ENCODE peak calls at places on chromosomes 4 and X, in seven cellular contexts. G is CMK, J is A549, C is AG04450, K is kidney epithelial cell, X is NCI-H1048, T is BJ. F is an unnamed sample.

GRCh38 chr4:151573474-151573873 is 164.5 kb downstream of the FHIP1A start:
- DNase-seq in X (no peak), T (no peak), G (no peak), K (no peak), J (no peak), C (no peak), F (no peak)

GRCh38 chr4:19227701-19228100 is 1024.0 kb upstream of the SLIT2 start:
- DNase-seq in X (no peak), G (no peak), C (no peak), T (no peak), K (no peak), J (no peak), F (no peak)

GRCh38 chr4:3703343-3703676 is 62.9 kb upstream of the ADRA2C start:
- DNase-seq in C (no peak), K (no peak), G (no peak), J (no peak), T (no peak), X (no peak), F (no peak)

GRCh38 chrX:1587161-1587560 is 4.2 kb upstream of the AKAP17A start:
- DNase-seq in G (no peak), J (no peak), C (no peak), T (no peak), X (no peak), K (no peak), F (no peak)

GRCh38 chr4:150518559-150518958 is 63.4 kb upstream of the MAB21L2 start:
- DNase-seq in T (no peak), J (peak), X (no peak), K (peak), C (no peak), G (no peak), F (no peak)

GRCh38 chr4:113695328-113696169 is 66.0 kb downstream of the CAMK2D start:
- DNase-seq in K (no peak), C (no peak), G (no peak), T (no peak), X (no peak), J (no peak), F (no peak)

GRCh38 chrX:3522016-3522690 is 175.7 kb upstream of the MXRA5 start:
- DNase-seq in J (no peak), C (peak), T (peak), K (no peak), X (no peak), G (no peak), F (no peak)

GRCh38 chr4:179313823-179314222 is 1871.6 kb upstream of the AGA start:
- DNase-seq in K (no peak), G (no peak), X (no peak), T (no peak), C (no peak), J (no peak), F (no peak)

GRCh38 chrX:103002576-103002975 is 61.4 kb downstream of the BEX1 start:
- DNase-seq in C (no peak), J (no peak), T (no peak), X (no peak), K (no peak), G (no peak), F (no peak)

GRCh38 chr4:71460368-71460767 is 121.5 kb downstream of the SLC4A4 start:
- DNase-seq in C (no peak), J (no peak), X (no peak), T (no peak), G (no peak), K (no peak), F (no peak)

GRCh38 chr4:142158980-142159379 is 522.6 kb downstream of the IL15 start:
- DNase-seq in J (no peak), C (no peak), G (no peak), T (no peak), K (no peak), X (no peak), F (no peak)

F was measured in SJSA1.